ENCODE peak calls at places on chromosomes 5 and 9, in six cellular contexts. One of them, this sample, is unnamed.

GRCh38 chr5:142151436-142152382 is 43.1 kb downstream of the NDFIP1 start:
- DNase-seq in activated T-helper 1 cell treated with Interleukin-2 at 50 U/mL for 16 hours: no peak
- DNase-seq in Kasumi-1: peak
- DNase-seq in iris pigment epithelial cell: peak
- DNase-seq in activated CD8-positive, alpha-beta memory T cell treated with anti-CD3 and anti-CD28 coated beads for 48 hours: no peak
- DNase-seq in stimulated activated CD4-positive, alpha-beta T cell treated with anti-CD3 and anti-CD28 coated beads, Interleukin-4, amount 100 ng/mL, for 48 hours: peak
- DNase-seq in this sample: no peak

GRCh38 chr5:123810253-123810652 is 298.3 kb downstream of the CSNK1G3 start:
- DNase-seq in activated T-helper 1 cell treated with Interleukin-2 at 50 U/mL for 16 hours: no peak
- DNase-seq in Kasumi-1: no peak
- DNase-seq in iris pigment epithelial cell: no peak
- DNase-seq in activated CD8-positive, alpha-beta memory T cell treated with anti-CD3 and anti-CD28 coated beads for 48 hours: no peak
- DNase-seq in stimulated activated CD4-positive, alpha-beta T cell treated with anti-CD3 and anti-CD28 coated beads, Interleukin-4, amount 100 ng/mL, for 48 hours: no peak
- DNase-seq in this sample: no peak

GRCh38 chr5:66620711-66621110 is 24.5 kb downstream of the MAST4 start:
- DNase-seq in activated T-helper 1 cell treated with Interleukin-2 at 50 U/mL for 16 hours: no peak
- DNase-seq in Kasumi-1: no peak
- DNase-seq in iris pigment epithelial cell: no peak
- DNase-seq in activated CD8-positive, alpha-beta memory T cell treated with anti-CD3 and anti-CD28 coated beads for 48 hours: no peak
- DNase-seq in stimulated activated CD4-positive, alpha-beta T cell treated with anti-CD3 and anti-CD28 coated beads, Interleukin-4, amount 100 ng/mL, for 48 hours: no peak
- DNase-seq in this sample: no peak

GRCh38 chr5:95812100-95812472 is 10.4 kb downstream of the GLRX start:
- DNase-seq in activated T-helper 1 cell treated with Interleukin-2 at 50 U/mL for 16 hours: no peak
- DNase-seq in Kasumi-1: no peak
- DNase-seq in iris pigment epithelial cell: peak
- DNase-seq in activated CD8-positive, alpha-beta memory T cell treated with anti-CD3 and anti-CD28 coated beads for 48 hours: no peak
- DNase-seq in stimulated activated CD4-positive, alpha-beta T cell treated with anti-CD3 and anti-CD28 coated beads, Interleukin-4, amount 100 ng/mL, for 48 hours: no peak
- DNase-seq in this sample: no peak

GRCh38 chr5:61089351-61089750 is 72.9 kb downstream of the SMIM15 start:
- DNase-seq in activated T-helper 1 cell treated with Interleukin-2 at 50 U/mL for 16 hours: no peak
- DNase-seq in Kasumi-1: no peak
- DNase-seq in iris pigment epithelial cell: peak
- DNase-seq in activated CD8-positive, alpha-beta memory T cell treated with anti-CD3 and anti-CD28 coated beads for 48 hours: no peak
- DNase-seq in stimulated activated CD4-positive, alpha-beta T cell treated with anti-CD3 and anti-CD28 coated beads, Interleukin-4, amount 100 ng/mL, for 48 hours: no peak
- DNase-seq in this sample: no peak

GRCh38 chr9:6506571-6506970 is 93.6 kb downstream of the UHRF2 start:
- DNase-seq in activated T-helper 1 cell treated with Interleukin-2 at 50 U/mL for 16 hours: no peak
- DNase-seq in Kasumi-1: no peak
- DNase-seq in iris pigment epithelial cell: peak
- DNase-seq in activated CD8-positive, alpha-beta memory T cell treated with anti-CD3 and anti-CD28 coated beads for 48 hours: no peak
- DNase-seq in stimulated activated CD4-positive, alpha-beta T cell treated with anti-CD3 and anti-CD28 coated beads, Interleukin-4, amount 100 ng/mL, for 48 hours: no peak
- DNase-seq in this sample: no peak

GRCh38 chr9:109600142-109600541 is 102.0 kb upstream of the PTPN3 start:
- DNase-seq in activated T-helper 1 cell treated with Interleukin-2 at 50 U/mL for 16 hours: no peak
- DNase-seq in Kasumi-1: no peak
- DNase-seq in iris pigment epithelial cell: peak
- DNase-seq in activated CD8-positive, alpha-beta memory T cell treated with anti-CD3 and anti-CD28 coated beads for 48 hours: no peak
- DNase-seq in stimulated activated CD4-positive, alpha-beta T cell treated with anti-CD3 and anti-CD28 coated beads, Interleukin-4, amount 100 ng/mL, for 48 hours: no peak
- DNase-seq in this sample: no peak

GRCh38 chr9:98488578-98489312 is 220.0 kb downstream of the GABBR2 start:
- DNase-seq in activated T-helper 1 cell treated with Interleukin-2 at 50 U/mL for 16 hours: no peak
- DNase-seq in Kasumi-1: no peak
- DNase-seq in iris pigment epithelial cell: peak
- DNase-seq in activated CD8-positive, alpha-beta memory T cell treated with anti-CD3 and anti-CD28 coated beads for 48 hours: no peak
- DNase-seq in stimulated activated CD4-positive, alpha-beta T cell treated with anti-CD3 and anti-CD28 coated beads, Interleukin-4, amount 100 ng/mL, for 48 hours: no peak
- DNase-seq in this sample: no peak

GRCh38 chr9:127166651-127167524 is 44.5 kb upstream of the ANGPTL2 start:
- DNase-seq in activated T-helper 1 cell treated with Interleukin-2 at 50 U/mL for 16 hours: no peak
- DNase-seq in Kasumi-1: no peak
- DNase-seq in iris pigment epithelial cell: peak
- DNase-seq in activated CD8-positive, alpha-beta memory T cell treated with anti-CD3 and anti-CD28 coated beads for 48 hours: no peak
- DNase-seq in stimulated activated CD4-positive, alpha-beta T cell treated with anti-CD3 and anti-CD28 coated beads, Interleukin-4, amount 100 ng/mL, for 48 hours: no peak
- DNase-seq in this sample: no peak

GRCh38 chr9:36793277-36793676 is 220.6 kb downstream of the MELK start:
- DNase-seq in activated T-helper 1 cell treated with Interleukin-2 at 50 U/mL for 16 hours: no peak
- DNase-seq in Kasumi-1: peak
- DNase-seq in iris pigment epithelial cell: no peak
- DNase-seq in activated CD8-positive, alpha-beta memory T cell treated with anti-CD3 and anti-CD28 coated beads for 48 hours: no peak
- DNase-seq in stimulated activated CD4-positive, alpha-beta T cell treated with anti-CD3 and anti-CD28 coated beads, Interleukin-4, amount 100 ng/mL, for 48 hours: peak
- DNase-seq in this sample: no peak

GRCh38 chr9:127915801-127916664 is 808 bp downstream of the ST6GALNAC4 start:
- DNase-seq in activated T-helper 1 cell treated with Interleukin-2 at 50 U/mL for 16 hours: no peak
- DNase-seq in Kasumi-1: no peak
- DNase-seq in iris pigment epithelial cell: no peak
- DNase-seq in activated CD8-positive, alpha-beta memory T cell treated with anti-CD3 and anti-CD28 coated beads for 48 hours: no peak
- DNase-seq in stimulated activated CD4-positive, alpha-beta T cell treated with anti-CD3 and anti-CD28 coated beads, Interleukin-4, amount 100 ng/mL, for 48 hours: no peak
- DNase-seq in this sample: no peak

GRCh38 chr9:137270929-137271695 is 6.4 kb upstream of the TOR4A start:
- DNase-seq in activated T-helper 1 cell treated with Interleukin-2 at 50 U/mL for 16 hours: no peak
- DNase-seq in Kasumi-1: no peak
- DNase-seq in iris pigment epithelial cell: no peak
- DNase-seq in activated CD8-positive, alpha-beta memory T cell treated with anti-CD3 and anti-CD28 coated beads for 48 hours: no peak
- DNase-seq in stimulated activated CD4-positive, alpha-beta T cell treated with anti-CD3 and anti-CD28 coated beads, Interleukin-4, amount 100 ng/mL, for 48 hours: no peak
- DNase-seq in this sample: no peak

GRCh38 chr5:149747141-149747832 is 17.2 kb downstream of the PPARGC1B start:
- DNase-seq in activated T-helper 1 cell treated with Interleukin-2 at 50 U/mL for 16 hours: no peak
- DNase-seq in Kasumi-1: no peak
- DNase-seq in iris pigment epithelial cell: no peak
- DNase-seq in activated CD8-positive, alpha-beta memory T cell treated with anti-CD3 and anti-CD28 coated beads for 48 hours: no peak
- DNase-seq in stimulated activated CD4-positive, alpha-beta T cell treated with anti-CD3 and anti-CD28 coated beads, Interleukin-4, amount 100 ng/mL, for 48 hours: no peak
- DNase-seq in this sample: no peak

GRCh38 chr9:114097613-114098020 is 1.5 kb downstream of the KIF12 start:
- DNase-seq in activated T-helper 1 cell treated with Interleukin-2 at 50 U/mL for 16 hours: no peak
- DNase-seq in Kasumi-1: no peak
- DNase-seq in iris pigment epithelial cell: no peak
- DNase-seq in activated CD8-positive, alpha-beta memory T cell treated with anti-CD3 and anti-CD28 coated beads for 48 hours: no peak
- DNase-seq in stimulated activated CD4-positive, alpha-beta T cell treated with anti-CD3 and anti-CD28 coated beads, Interleukin-4, amount 100 ng/mL, for 48 hours: no peak
- DNase-seq in this sample: no peak

GRCh38 chr5:149410071-149410470 is 31.0 kb upstream of the IL17B start:
- DNase-seq in activated T-helper 1 cell treated with Interleukin-2 at 50 U/mL for 16 hours: no peak
- DNase-seq in Kasumi-1: no peak
- DNase-seq in iris pigment epithelial cell: no peak
- DNase-seq in activated CD8-positive, alpha-beta memory T cell treated with anti-CD3 and anti-CD28 coated beads for 48 hours: no peak
- DNase-seq in stimulated activated CD4-positive, alpha-beta T cell treated with anti-CD3 and anti-CD28 coated beads, Interleukin-4, amount 100 ng/mL, for 48 hours: no peak
- DNase-seq in this sample: no peak

GRCh38 chr5:123209163-123210013 is 120.3 kb downstream of the PRDM6 start:
- DNase-seq in activated T-helper 1 cell treated with Interleukin-2 at 50 U/mL for 16 hours: no peak
- DNase-seq in Kasumi-1: peak
- DNase-seq in iris pigment epithelial cell: peak
- DNase-seq in activated CD8-positive, alpha-beta memory T cell treated with anti-CD3 and anti-CD28 coated beads for 48 hours: no peak
- DNase-seq in stimulated activated CD4-positive, alpha-beta T cell treated with anti-CD3 and anti-CD28 coated beads, Interleukin-4, amount 100 ng/mL, for 48 hours: no peak
- DNase-seq in this sample: no peak

GRCh38 chr5:122517091-122517490 is 205.1 kb downstream of the SNCAIP start:
- DNase-seq in activated T-helper 1 cell treated with Interleukin-2 at 50 U/mL for 16 hours: no peak
- DNase-seq in Kasumi-1: no peak
- DNase-seq in iris pigment epithelial cell: no peak
- DNase-seq in activated CD8-positive, alpha-beta memory T cell treated with anti-CD3 and anti-CD28 coated beads for 48 hours: no peak
- DNase-seq in stimulated activated CD4-positive, alpha-beta T cell treated with anti-CD3 and anti-CD28 coated beads, Interleukin-4, amount 100 ng/mL, for 48 hours: no peak
- DNase-seq in this sample: no peak

GRCh38 chr5:10338996-10339903 is 14.2 kb upstream of the MARCHF6 start:
- DNase-seq in activated T-helper 1 cell treated with Interleukin-2 at 50 U/mL for 16 hours: no peak
- DNase-seq in Kasumi-1: no peak
- DNase-seq in iris pigment epithelial cell: no peak
- DNase-seq in activated CD8-positive, alpha-beta memory T cell treated with anti-CD3 and anti-CD28 coated beads for 48 hours: no peak
- DNase-seq in stimulated activated CD4-positive, alpha-beta T cell treated with anti-CD3 and anti-CD28 coated beads, Interleukin-4, amount 100 ng/mL, for 48 hours: no peak
- DNase-seq in this sample: no peak

GRCh38 chr5:66718374-66718977 is 122.3 kb downstream of the MAST4 start:
- DNase-seq in activated T-helper 1 cell treated with Interleukin-2 at 50 U/mL for 16 hours: no peak
- DNase-seq in Kasumi-1: peak
- DNase-seq in iris pigment epithelial cell: no peak
- DNase-seq in activated CD8-positive, alpha-beta memory T cell treated with anti-CD3 and anti-CD28 coated beads for 48 hours: no peak
- DNase-seq in stimulated activated CD4-positive, alpha-beta T cell treated with anti-CD3 and anti-CD28 coated beads, Interleukin-4, amount 100 ng/mL, for 48 hours: no peak
- DNase-seq in this sample: no peak

GRCh38 chr5:61625682-61626620 is 293.9 kb downstream of the ZSWIM6 start:
- DNase-seq in activated T-helper 1 cell treated with Interleukin-2 at 50 U/mL for 16 hours: no peak
- DNase-seq in Kasumi-1: no peak
- DNase-seq in iris pigment epithelial cell: peak
- DNase-seq in activated CD8-positive, alpha-beta memory T cell treated with anti-CD3 and anti-CD28 coated beads for 48 hours: peak
- DNase-seq in stimulated activated CD4-positive, alpha-beta T cell treated with anti-CD3 and anti-CD28 coated beads, Interleukin-4, amount 100 ng/mL, for 48 hours: peak
- DNase-seq in this sample: no peak

GRCh38 chr9:89887286-89887685 is 282.5 kb downstream of the GADD45G start:
- DNase-seq in activated T-helper 1 cell treated with Interleukin-2 at 50 U/mL for 16 hours: no peak
- DNase-seq in Kasumi-1: no peak
- DNase-seq in iris pigment epithelial cell: no peak
- DNase-seq in activated CD8-positive, alpha-beta memory T cell treated with anti-CD3 and anti-CD28 coated beads for 48 hours: no peak
- DNase-seq in stimulated activated CD4-positive, alpha-beta T cell treated with anti-CD3 and anti-CD28 coated beads, Interleukin-4, amount 100 ng/mL, for 48 hours: no peak
- DNase-seq in this sample: no peak

GRCh38 chr9:82021198-82021597 is 32.6 kb downstream of the SPATA31D1 start:
- DNase-seq in activated T-helper 1 cell treated with Interleukin-2 at 50 U/mL for 16 hours: no peak
- DNase-seq in Kasumi-1: no peak
- DNase-seq in iris pigment epithelial cell: peak
- DNase-seq in activated CD8-positive, alpha-beta memory T cell treated with anti-CD3 and anti-CD28 coated beads for 48 hours: no peak
- DNase-seq in stimulated activated CD4-positive, alpha-beta T cell treated with anti-CD3 and anti-CD28 coated beads, Interleukin-4, amount 100 ng/mL, for 48 hours: no peak
- DNase-seq in this sample: no peak

GRCh38 chr5:55151923-55152842 is 7.8 kb upstream of the GPX8 start:
- DNase-seq in activated T-helper 1 cell treated with Interleukin-2 at 50 U/mL for 16 hours: no peak
- DNase-seq in Kasumi-1: no peak
- DNase-seq in iris pigment epithelial cell: peak
- DNase-seq in activated CD8-positive, alpha-beta memory T cell treated with anti-CD3 and anti-CD28 coated beads for 48 hours: no peak
- DNase-seq in stimulated activated CD4-positive, alpha-beta T cell treated with anti-CD3 and anti-CD28 coated beads, Interleukin-4, amount 100 ng/mL, for 48 hours: no peak
- DNase-seq in this sample: no peak

GRCh38 chr5:88660326-88660946 is 222.5 kb downstream of the MEF2C start:
- DNase-seq in activated T-helper 1 cell treated with Interleukin-2 at 50 U/mL for 16 hours: no peak
- DNase-seq in Kasumi-1: no peak
- DNase-seq in iris pigment epithelial cell: no peak
- DNase-seq in activated CD8-positive, alpha-beta memory T cell treated with anti-CD3 and anti-CD28 coated beads for 48 hours: no peak
- DNase-seq in stimulated activated CD4-positive, alpha-beta T cell treated with anti-CD3 and anti-CD28 coated beads, Interleukin-4, amount 100 ng/mL, for 48 hours: no peak
- DNase-seq in this sample: no peak

GRCh38 chr5:10576121-10576789 is 12.4 kb downstream of the ANKRD33B start:
- DNase-seq in activated T-helper 1 cell treated with Interleukin-2 at 50 U/mL for 16 hours: no peak
- DNase-seq in Kasumi-1: peak
- DNase-seq in iris pigment epithelial cell: no peak
- DNase-seq in activated CD8-positive, alpha-beta memory T cell treated with anti-CD3 and anti-CD28 coated beads for 48 hours: no peak
- DNase-seq in stimulated activated CD4-positive, alpha-beta T cell treated with anti-CD3 and anti-CD28 coated beads, Interleukin-4, amount 100 ng/mL, for 48 hours: no peak
- DNase-seq in this sample: no peak

GRCh38 chr9:109272745-109273144 is 48.1 kb downstream of the EPB41L4B start:
- DNase-seq in activated T-helper 1 cell treated with Interleukin-2 at 50 U/mL for 16 hours: no peak
- DNase-seq in Kasumi-1: no peak
- DNase-seq in iris pigment epithelial cell: no peak
- DNase-seq in activated CD8-positive, alpha-beta memory T cell treated with anti-CD3 and anti-CD28 coated beads for 48 hours: no peak
- DNase-seq in stimulated activated CD4-positive, alpha-beta T cell treated with anti-CD3 and anti-CD28 coated beads, Interleukin-4, amount 100 ng/mL, for 48 hours: no peak
- DNase-seq in this sample: no peak

GRCh38 chr5:138706655-138707480 is 46.4 kb upstream of the CTNNA1 start:
- DNase-seq in activated T-helper 1 cell treated with Interleukin-2 at 50 U/mL for 16 hours: no peak
- DNase-seq in Kasumi-1: peak
- DNase-seq in iris pigment epithelial cell: peak
- DNase-seq in activated CD8-positive, alpha-beta memory T cell treated with anti-CD3 and anti-CD28 coated beads for 48 hours: no peak
- DNase-seq in stimulated activated CD4-positive, alpha-beta T cell treated with anti-CD3 and anti-CD28 coated beads, Interleukin-4, amount 100 ng/mL, for 48 hours: no peak
- DNase-seq in this sample: no peak

GRCh38 chr5:32869216-32869615 is 158.1 kb downstream of the NPR3 start:
- DNase-seq in activated T-helper 1 cell treated with Interleukin-2 at 50 U/mL for 16 hours: no peak
- DNase-seq in Kasumi-1: no peak
- DNase-seq in iris pigment epithelial cell: peak
- DNase-seq in activated CD8-positive, alpha-beta memory T cell treated with anti-CD3 and anti-CD28 coated beads for 48 hours: no peak
- DNase-seq in stimulated activated CD4-positive, alpha-beta T cell treated with anti-CD3 and anti-CD28 coated beads, Interleukin-4, amount 100 ng/mL, for 48 hours: no peak
- DNase-seq in this sample: no peak

This sample was measured in activated gamma-delta T cell.